ENCODE peak calls at places on chromosome 20, in seven cellular contexts. G is T-helper 17 cell; U is psoas muscle; W is progenitor cell of endocrine pancreas; D is activated CD4-positive, CD25-positive, alpha-beta regulatory T cell; Y is CD4-positive, alpha-beta T cell; Q is NCI-H1694 treated with DMSO at 0.1 percent for 48 hours. J is an unnamed sample.

GRCh38 chr20:46520976-46521579 is 7.7 kb upstream of the ZNF334 start:
- DNase-seq in D (no peak), Y (peak; percentile 9), Q (peak; percentile 50), G (no peak), W (peak; percentile 22), U (no peak), J (peak; percentile 35)

GRCh38 chr20:53087034-53087777 is 115.0 kb downstream of the TSHZ2 start:
- DNase-seq in G (no peak), Y (no peak), U (no peak), D (no peak), Q (no peak), W (no peak), J (no peak)

GRCh38 chr20:41304413-41305079 is 13.0 kb downstream of the ZHX3 start:
- DNase-seq in D (no peak), G (no peak), Q (no peak), U (no peak), W (no peak), Y (no peak), J (no peak)

GRCh38 chr20:38833154-38833856 is 27.8 kb downstream of the PPP1R16B start:
- DNase-seq in U (no peak), W (no peak), Q (no peak), Y (no peak), D (no peak), G (no peak), J (peak; percentile 38)

GRCh38 chr20:62122659-62123449 is 579 bp downstream of the LSM14B start:
- DNase-seq in D (no peak), Y (peak; percentile 22), U (peak; percentile 77), G (peak; percentile 54), Q (peak; percentile 51), W (peak; percentile 53), J (peak; percentile 39)

GRCh38 chr20:50193851-50194830 is 3.5 kb downstream of the CEBPB start:
- DNase-seq in Q (no peak), Y (no peak), D (no peak), G (no peak), W (no peak), U (peak; percentile 76), J (no peak)

GRCh38 chr20:45073182-45073581 is 27.7 kb downstream of the KCNS1 start:
- DNase-seq in Q (no peak), W (no peak), D (no peak), Y (no peak), G (no peak), U (no peak), J (no peak)

GRCh38 chr20:38751360-38751976 is 3.2 kb downstream of the ACTR5 start:
- DNase-seq in U (no peak), W (no peak), Q (peak; percentile 39), Y (no peak), D (no peak), G (no peak), J (peak; percentile 23)

GRCh38 chr20:46670585-46671584 is 18.4 kb downstream of the TP53RK start:
- DNase-seq in Y (no peak), W (no peak), Q (no peak), U (no peak), D (no peak), G (no peak), J (no peak)

GRCh38 chr20:47493954-47494293 is 7.8 kb upstream of the NCOA3 start:
- DNase-seq in W (no peak), G (no peak), D (no peak), Q (no peak), U (no peak), Y (no peak), J (no peak)

GRCh38 chr20:62617711-62618483 is 24.4 kb upstream of the SLCO4A1 start:
- DNase-seq in U (peak; percentile 81), G (no peak), Y (no peak), Q (no peak), D (peak; percentile 44), W (no peak), J (peak; percentile 77)

GRCh38 chr20:64099086-64099786 is 8.1 kb downstream of the NPBWR2 start:
- DNase-seq in Q (peak; percentile 47), Y (no peak), G (no peak), W (no peak), D (no peak), U (no peak), J (no peak)

GRCh38 chr20:3051385-3052019 is 5.7 kb downstream of the MRPS26 start:
- DNase-seq in W (no peak), Q (no peak), Y (no peak), G (no peak), D (no peak), U (no peak), J (no peak)

GRCh38 chr20:49562341-49563014 is 5.5 kb downstream of the PTGIS start:
- DNase-seq in Q (no peak), D (no peak), U (peak; percentile 85), Y (no peak), G (no peak), W (no peak), J (no peak)

GRCh38 chr20:62030834-62031434 is 34.7 kb downstream of the TAF4 start:
- DNase-seq in D (no peak), U (peak; percentile 26), W (no peak), G (no peak), Q (no peak), Y (peak; percentile 43), J (peak; percentile 66)

GRCh38 chr20:63495771-63496403 is 3.0 kb downstream of the EEF1A2 start:
- DNase-seq in W (peak; percentile 76), D (peak; percentile 52), Q (peak; percentile 18), G (peak; percentile 69), U (peak; percentile 89), Y (peak; percentile 64), J (peak; percentile 69)

GRCh38 chr20:63917811-63918210 is 22.9 kb downstream of the DNAJC5 start:
- DNase-seq in G (no peak), U (no peak), D (no peak), Q (no peak), W (no peak), Y (no peak), J (no peak)

GRCh38 chr20:19786311-19786710 is 28.3 kb downstream of the RIN2 start:
- DNase-seq in Q (peak; percentile 92), W (no peak), Y (no peak), D (no peak), G (no peak), U (no peak), J (no peak)

GRCh38 chr20:17835240-17835940 is 133.2 kb downstream of the SNX5 start:
- DNase-seq in U (peak; percentile 79), Q (no peak), Y (no peak), G (no peak), W (no peak), D (no peak), J (no peak)

GRCh38 chr20:40683221-40683893 is 5.7 kb downstream of the MAFB start:
- DNase-seq in G (no peak), U (peak; percentile 68), D (no peak), Q (no peak), W (no peak), Y (no peak), J (no peak)

GRCh38 chr20:58673119-58673518 is 19.5 kb upstream of the NPEPL1 start:
- DNase-seq in U (no peak), D (no peak), G (no peak), Y (no peak), W (no peak), Q (no peak), J (no peak)

GRCh38 chr20:19969106-19969505 is 48.1 kb upstream of the NAA20 start:
- DNase-seq in W (no peak), U (no peak), D (no peak), Y (no peak), Q (no peak), G (no peak), J (no peak)

GRCh38 chr20:56554869-56555268 is 21.8 kb downstream of the FAM209B start:
- DNase-seq in Q (peak; percentile 85), D (no peak), G (no peak), W (no peak), Y (no peak), U (no peak), J (no peak)

GRCh38 chr20:51221103-51221502 is 198.2 kb upstream of the KCNG1 start:
- DNase-seq in G (no peak), W (no peak), D (no peak), Y (no peak), Q (no peak), U (no peak), J (no peak)

GRCh38 chr20:40893610-40894242 is 134.9 kb upstream of the TOP1 start:
- DNase-seq in Y (no peak), U (no peak), W (no peak), G (no peak), Q (no peak), D (no peak), J (no peak)

GRCh38 chr20:23058240-23058639 is 8.8 kb upstream of the THBD start:
- DNase-seq in Q (no peak), W (no peak), U (no peak), G (no peak), Y (no peak), D (no peak), J (no peak)

GRCh38 chr20:44580581-44581268 is 1.7 kb upstream of the PKIG start:
- DNase-seq in W (no peak), G (no peak), D (no peak), U (peak; percentile 63), Q (no peak), Y (no peak), J (no peak)

GRCh38 chr20:24208652-24209051 is 220.1 kb upstream of the GGTLC1 start:
- DNase-seq in D (no peak), Y (no peak), W (no peak), U (no peak), G (no peak), Q (peak; percentile 4), J (no peak)

GRCh38 chr20:48407710-48408109 is 420.1 kb downstream of the PREX1 start:
- DNase-seq in Y (no peak), U (no peak), W (no peak), Q (no peak), D (no peak), G (no peak), J (no peak)

GRCh38 chr20:23477223-23477622 is 13.7 kb upstream of the CST8 start:
- DNase-seq in W (no peak), D (no peak), G (no peak), Y (no peak), U (no peak), Q (no peak), J (no peak)

GRCh38 chr20:20666359-20666758 is 46.1 kb downstream of the RALGAPA2 start:
- DNase-seq in W (no peak), Q (no peak), D (no peak), U (no peak), G (no peak), Y (no peak), J (no peak)

GRCh38 chr20:50169329-50169823 is 15.9 kb upstream of the PEDS1 start:
- DNase-seq in D (peak; percentile 53), U (peak; percentile 81), W (peak; percentile 60), G (peak; percentile 66), Q (peak; percentile 42), Y (peak; percentile 66), J (peak; percentile 73)

GRCh38 chr20:52923123-52923543 is 49.0 kb upstream of the TSHZ2 start:
- DNase-seq in D (no peak), U (no peak), G (no peak), Y (no peak), Q (no peak), W (no peak), J (no peak)

GRCh38 chr20:219290-220115 is 7.6 kb upstream of the DEFB129 start:
- DNase-seq in G (no peak), Q (no peak), U (no peak), Y (no peak), D (no peak), W (no peak), J (no peak)

GRCh38 chr20:60581606-60582005 is 623.4 kb downstream of the CDH26 start:
- DNase-seq in G (no peak), Y (no peak), D (no peak), Q (no peak), U (no peak), W (no peak), J (no peak)